ENCODE peak calls at places on chromosomes 7 and 10, in eight cellular contexts. P is tibial nerve, R is ovary, X is transverse colon, D is sigmoid colon, S is K562, M is A549, O is H1. F is an unnamed sample.

GRCh38 chr7:153190452-153190851 is 430.9 kb downstream of the ACTR3B start:
- DNase-seq in P (no peak), R (no peak), X (no peak), D (no peak), S (peak; percentile 83), M (peak; percentile 12), O (peak; percentile 54), F (no peak)

GRCh38 chr7:80708007-80708594 is 69.7 kb downstream of the CD36 start:
- DNase-seq in P (no peak), R (no peak), X (no peak), D (no peak), S (no peak), M (no peak), O (no peak), F (no peak)

GRCh38 chr7:26704786-26705185 is 159.6 kb downstream of the SKAP2 start:
- DNase-seq in P (no peak), R (no peak), X (no peak), D (no peak), S (no peak), M (no peak), O (no peak), F (no peak)

GRCh38 chr7:130818056-130818455 is 84.0 kb upstream of the KLF14 start:
- DNase-seq in P (no peak), R (no peak), X (no peak), D (no peak), S (no peak), M (no peak), O (no peak), F (no peak)

GRCh38 chr7:100015232-100016208 is at the start of gene ZKSCAN1:
- DNase-seq in P (peak; percentile 76), R (peak; percentile 82), X (peak; percentile 91), D (peak; percentile 95), S (peak; percentile 97), M (peak; percentile 96), O (peak; percentile 84), F (peak; percentile 94)

GRCh38 chr7:90425376-90425775 is 22.1 kb downstream of the CLDN12 start:
- DNase-seq in P (no peak), R (no peak), X (no peak), D (no peak), S (no peak), M (no peak), O (no peak), F (no peak)

GRCh38 chr7:22598318-22598717 is 98.3 kb upstream of the STEAP1B start:
- DNase-seq in P (no peak), R (no peak), X (no peak), D (no peak), S (no peak), M (no peak), O (no peak), F (no peak)

GRCh38 chr10:95363303-95363912 is 72.6 kb upstream of the PDLIM1 start:
- DNase-seq in P (peak; percentile 82), R (no peak), X (peak; percentile 47), D (no peak), S (peak; percentile 61), M (peak; percentile 76), O (no peak), F (no peak)

GRCh38 chr7:155371884-155372781 is 74.5 kb downstream of the INSIG1 start:
- DNase-seq in P (no peak), R (no peak), X (no peak), D (no peak), S (peak; percentile 72), M (peak; percentile 51), O (peak; percentile 60), F (no peak)

GRCh38 chr10:123517376-123517775 is 148.8 kb upstream of the GPR26 start:
- DNase-seq in P (no peak), R (no peak), X (no peak), D (no peak), S (no peak), M (no peak), O (peak; percentile 36), F (no peak)

GRCh38 chr10:29245476-29245875 is 43.4 kb upstream of the LYZL1 start:
- DNase-seq in P (peak; percentile 33), R (no peak), X (no peak), D (no peak), S (no peak), M (no peak), O (no peak), F (no peak)

GRCh38 chr10:78865518-78865835 is 203.3 kb upstream of the ZMIZ1 start:
- DNase-seq in P (no peak), R (peak; percentile 48), X (no peak), D (peak; percentile 63), S (no peak), M (no peak), O (no peak), F (peak; percentile 78)

GRCh38 chr10:15112657-15113056 is 15.5 kb downstream of the RPP38 start:
- DNase-seq in P (no peak), R (no peak), X (no peak), D (no peak), S (no peak), M (no peak), O (no peak), F (no peak)

GRCh38 chr7:69907720-69908119 is 309.4 kb downstream of the AUTS2 start:
- DNase-seq in P (no peak), R (no peak), X (no peak), D (no peak), S (no peak), M (no peak), O (no peak), F (no peak)

GRCh38 chr7:119664601-119665000 is 608.4 kb upstream of the KCND2 start:
- DNase-seq in P (no peak), R (no peak), X (no peak), D (no peak), S (no peak), M (no peak), O (no peak), F (no peak)

GRCh38 chr10:125824736-125825135 is 1.4 kb downstream of the BCCIP start:
- DNase-seq in P (no peak), R (no peak), X (no peak), D (no peak), S (no peak), M (peak; percentile 15), O (no peak), F (no peak)
- H3K4me3 ChIP-seq in P (no peak overlapping the region), R (peak overlapping the region; percentile 89), X (no peak overlapping the region), D (peak overlapping the region; percentile 93), S (peak overlapping the region; percentile 84), M (peak overlapping the region; percentile 88), O (peak overlapping the region; percentile 100), F (peak overlapping the region; percentile 99)

GRCh38 chr10:4776234-4776638 is 49.8 kb upstream of the AKR1E2 start:
- DNase-seq in P (no peak), R (no peak), X (no peak), D (no peak), S (no peak), M (no peak), O (no peak), F (no peak)

GRCh38 chr10:4778761-4779160 is 47.2 kb upstream of the AKR1E2 start:
- DNase-seq in P (no peak), R (no peak), X (no peak), D (no peak), S (no peak), M (no peak), O (no peak), F (no peak)

GRCh38 chr10:4771554-4772201 is 54.3 kb upstream of the AKR1E2 start:
- DNase-seq in P (no peak), R (no peak), X (no peak), D (no peak), S (no peak), M (no peak), O (no peak), F (no peak)

GRCh38 chr10:4772202-4772570 is 53.8 kb upstream of the AKR1E2 start:
- DNase-seq in P (no peak), R (no peak), X (no peak), D (no peak), S (no peak), M (no peak), O (no peak), F (no peak)

DNA sequence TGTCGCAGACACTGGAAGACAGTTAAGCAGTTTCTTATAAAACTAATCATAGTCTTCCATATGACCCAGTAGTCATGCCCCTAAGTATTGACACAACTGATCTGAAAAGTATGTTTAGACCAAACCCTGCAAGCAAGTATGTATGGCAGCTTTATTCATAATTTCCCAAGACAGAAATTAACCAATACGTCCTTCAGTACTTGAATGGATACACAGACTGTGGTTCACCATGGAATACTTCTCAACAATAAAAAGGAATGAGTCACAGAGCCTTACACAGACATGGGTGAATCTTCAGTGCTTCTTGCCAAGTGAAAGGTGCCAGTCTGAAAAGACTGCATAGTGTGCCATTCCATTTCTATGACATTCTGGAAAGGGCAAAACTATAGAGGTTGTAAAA is 50.2 kb upstream of the AKR1E2 start:
- DNase-seq in P (no peak), R (no peak), X (no peak), D (no peak), S (no peak), M (peak; percentile 12), O (no peak), F (no peak)
- TF ChIP-seq EP300 in P (no peak), R (no peak), X (no peak), D (no peak), S (no peak), M (no peak), O (no peak), F (no peak)

DNA sequence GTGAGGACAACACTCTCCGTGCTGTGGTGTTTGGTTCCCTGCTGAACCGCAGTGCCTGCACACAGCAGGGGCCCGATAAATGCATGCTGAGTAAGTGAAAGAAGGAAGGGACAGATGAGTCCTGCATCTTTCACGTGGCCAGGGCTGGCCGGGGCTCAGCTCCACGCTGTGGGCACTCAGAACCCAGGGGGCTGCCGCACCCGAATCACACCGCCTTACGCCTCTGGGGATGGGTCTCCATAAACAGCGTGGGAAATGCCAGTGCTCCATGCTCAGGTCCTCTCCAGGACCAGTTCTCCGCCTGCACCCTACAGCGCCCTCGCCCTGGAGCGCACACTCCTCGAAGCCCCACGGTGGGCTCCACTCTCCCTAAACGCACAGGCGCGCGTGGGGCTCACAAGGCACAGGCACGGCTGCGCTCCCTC is 38.1 kb downstream of the RASGEF1A start:
- DNase-seq in P (no peak), R (no peak), X (peak; percentile 7), D (peak; percentile 38), S (no peak), M (no peak), O (peak; percentile 51), F (no peak)
- H3K4me3 ChIP-seq in P (peak overlapping the region; percentile 58), R (no peak overlapping the region), X (no peak overlapping the region), D (peak overlapping the region; percentile 43), S (no peak overlapping the region), M (peak overlapping the region; percentile 79), O (peak overlapping the region; percentile 57), F (peak overlapping the region; percentile 46)

GRCh38 chr10:4546500-4546899 is 279.5 kb upstream of the AKR1E2 start:
- DNase-seq in P (no peak), R (no peak), X (no peak), D (no peak), S (no peak), M (no peak), O (no peak), F (no peak)
- TF ChIP-seq EP300 in P (no peak), R (no peak), X (no peak), D (no peak), S (no peak), M (no peak), O (no peak), F (no peak)

DNA sequence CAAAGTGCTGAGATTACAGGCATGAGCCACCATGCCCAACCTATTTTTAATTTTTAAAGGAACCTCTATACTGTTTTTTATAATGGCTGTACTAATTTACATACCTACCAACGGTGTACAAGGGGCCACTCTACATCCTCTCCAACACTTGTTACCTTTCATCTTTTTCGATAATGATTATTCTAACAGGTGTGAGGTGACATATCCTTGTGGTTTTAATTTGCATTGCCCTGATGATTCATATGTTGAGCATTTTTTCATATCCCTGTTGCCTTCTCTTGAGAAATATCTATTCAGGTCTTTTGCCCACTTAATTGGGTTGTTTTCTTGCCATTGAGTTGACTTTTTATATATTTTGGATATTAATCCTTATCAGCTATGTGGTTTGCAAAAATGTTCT is 167.1 kb downstream of the CTTNBP2 start:
- DNase-seq in P (no peak), R (no peak), X (no peak), D (no peak), S (no peak), M (no peak), O (no peak), F (no peak)
- H3K4me3 ChIP-seq in P (no peak overlapping the region), R (no peak overlapping the region), X (no peak overlapping the region), D (no peak overlapping the region), S (no peak overlapping the region), M (no peak overlapping the region), O (no peak overlapping the region), F (no peak overlapping the region)